ENCODE peak calls at places on chromosomes 16 and 17, in four cellular contexts. R is PC-3, C is breast epithelium, P is SK-N-SH. Y is an unnamed sample.
A peak's percentile ranks its signal among the peaks of the same experiment; 100 is the strongest.

GRCh38 chr17:50976951-50977472 is 110.9 kb upstream of the TOB1 start:
- DNase-seq in P (no peak), C (no peak), R (no peak), Y (no peak)

GRCh38 chr17:66459811-66460270 is 157.4 kb downstream of the PRKCA start:
- DNase-seq in P (no peak), R (peak; percentile 97), C (no peak), Y (peak; percentile 83)

GRCh38 chr16:75789237-75789636 is 62.9 kb upstream of the CPHXL start:
- DNase-seq in P (peak; percentile 58), C (no peak), R (peak; percentile 67), Y (peak; percentile 6)

GRCh38 chr16:24918641-24919040 is 72.9 kb downstream of the SLC5A11 start:
- DNase-seq in C (no peak), R (no peak), P (no peak), Y (no peak)

GRCh38 chr16:73126453-73126853 is 78.5 kb upstream of the ZFHX3 start:
- DNase-seq in R (no peak), C (no peak), P (no peak), Y (no peak)

GRCh38 chr16:73054732-73055481 is 7.0 kb upstream of the ZFHX3 start:
- DNase-seq in P (peak; percentile 45), C (no peak), R (peak; percentile 77), Y (peak; percentile 67)

GRCh38 chr17:348692-349425 is 3.7 kb downstream of the RPH3AL start:
- DNase-seq in P (no peak), R (no peak), C (peak; percentile 84), Y (no peak)

GRCh38 chr17:16023881-16024280 is 24.3 kb downstream of the TTC19 start:
- DNase-seq in R (no peak), P (no peak), C (no peak), Y (no peak)

GRCh38 chr16:89544713-89545043 is 15.8 kb upstream of the RPL13 start:
- DNase-seq in R (no peak), P (no peak), C (no peak), Y (no peak)

GRCh38 chr17:64531955-64532371 is 25.2 kb downstream of the CEP95 start:
- DNase-seq in R (peak; percentile 34), C (no peak), P (no peak), Y (no peak)

GRCh38 chr16:50067290-50067853 is 1.6 kb downstream of the HEATR3 start:
- DNase-seq in C (no peak), P (peak; percentile 53), R (peak; percentile 36), Y (peak; percentile 13)

GRCh38 chr17:4206945-4207344 is 56.8 kb downstream of the ANKFY1 start:
- DNase-seq in P (no peak), C (no peak), R (no peak), Y (no peak)

GRCh38 chr16:35411156-35411555 is 1951.7 kb downstream of the TP53TG3F start:
- DNase-seq in R (no peak), P (no peak), C (no peak), Y (no peak)

GRCh38 chr17:78862073-78863023 is 21.7 kb upstream of the USP36 start:
- DNase-seq in P (no peak), C (no peak), R (peak; percentile 98), Y (peak; percentile 66)

GRCh38 chr17:50620848-50621247 is 13.8 kb upstream of the ABCC3 start:
- DNase-seq in P (peak; percentile 74), R (no peak), C (no peak), Y (no peak)

GRCh38 chr17:48003686-48004120 is 32.8 kb downstream of the CDK5RAP3 start:
- DNase-seq in C (no peak), R (no peak), P (no peak), Y (no peak)

GRCh38 chr17:15332338-15332737 is 9.1 kb downstream of the TEKT3 start:
- DNase-seq in C (no peak), P (no peak), R (peak; percentile 57), Y (no peak)

GRCh38 chr17:75404739-75405364 is 626 bp downstream of the GRB2 start:
- DNase-seq in C (peak; percentile 55), P (peak; percentile 67), R (peak; percentile 43), Y (no peak)

GRCh38 chr16:48272837-48273421 is 25.6 kb upstream of the ABCC11 start:
- DNase-seq in R (no peak), P (no peak), C (no peak), Y (no peak)

GRCh38 chr16:84477661-84478060 is 26.8 kb downstream of the MEAK7 start:
- DNase-seq in P (no peak), R (no peak), C (no peak), Y (no peak)

GRCh38 chr16:12527077-12527476 is 276.6 kb downstream of the CPPED1 start:
- DNase-seq in C (no peak), P (no peak), R (no peak), Y (no peak)

GRCh38 chr17:11803635-11804034 is 193.6 kb downstream of the ZNF18 start:
- DNase-seq in R (no peak), C (no peak), P (no peak), Y (no peak)

GRCh38 chr17:74059471-74059870 is 144.0 kb upstream of the RPL38 start:
- DNase-seq in P (no peak), C (no peak), R (no peak), Y (no peak)

GRCh38 chr17:82243648-82244412 is 15.0 kb downstream of the SLC16A3 start:
- DNase-seq in R (peak; percentile 33), C (no peak), P (no peak), Y (no peak)

DNA sequence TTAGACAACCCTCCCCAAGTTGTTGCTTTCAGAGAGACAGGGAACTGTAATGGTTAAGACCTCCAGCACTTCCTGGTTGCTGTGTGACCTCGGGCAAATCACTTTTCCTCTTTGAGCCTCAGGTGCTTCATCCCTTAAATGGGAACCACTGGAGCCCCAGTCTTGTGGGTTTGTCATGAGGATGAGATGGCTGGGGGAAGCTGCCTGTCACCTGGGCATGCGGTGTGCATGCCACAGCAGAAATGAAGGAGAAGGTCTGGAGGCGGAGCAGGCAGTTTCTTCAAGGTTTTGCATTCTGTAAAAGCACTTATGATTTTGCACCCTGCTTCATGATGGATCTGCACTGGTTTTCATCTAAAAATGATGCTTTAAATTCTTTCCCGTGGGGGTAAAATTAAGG is 22.1 kb downstream of the NAGPA start:
- DNase-seq in R (no peak), P (no peak), C (no peak), Y (no peak)
- H3K27ac ChIP-seq in R (no peak overlapping the region), P (no peak overlapping the region), C (no peak overlapping the region), Y (no peak overlapping the region)

GRCh38 chr16:86344881-86345280 is 165.4 kb upstream of the FOXF1 start:
- DNase-seq in R (no peak), C (no peak), P (no peak), Y (no peak)
- H3K27me3 ChIP-seq in R (peaks cover 64% of the 10 kb centered on the region), C (no peaks in the 10 kb centered on the region), P (no peaks in the 10 kb centered on the region), Y (no peaks in the 10 kb centered on the region)

GRCh38 chr17:36937961-36938565 is 788 bp downstream of the LHX1 start:
- DNase-seq in C (no peak), R (no peak), P (peak; percentile 69), Y (no peak)

GRCh38 chr17:36936455-36936934 is 780 bp upstream of the LHX1 start:
- DNase-seq in C (no peak), R (no peak), P (peak; percentile 84), Y (no peak)

GRCh38 chr17:36935681-36936454 is 1.4 kb upstream of the LHX1 start:
- DNase-seq in P (peak; percentile 60), C (no peak), R (no peak), Y (no peak)

GRCh38 chr17:36938566-36939058 is 1.3 kb downstream of the LHX1 start:
- DNase-seq in P (no peak), C (no peak), R (no peak), Y (no peak)

DNA sequence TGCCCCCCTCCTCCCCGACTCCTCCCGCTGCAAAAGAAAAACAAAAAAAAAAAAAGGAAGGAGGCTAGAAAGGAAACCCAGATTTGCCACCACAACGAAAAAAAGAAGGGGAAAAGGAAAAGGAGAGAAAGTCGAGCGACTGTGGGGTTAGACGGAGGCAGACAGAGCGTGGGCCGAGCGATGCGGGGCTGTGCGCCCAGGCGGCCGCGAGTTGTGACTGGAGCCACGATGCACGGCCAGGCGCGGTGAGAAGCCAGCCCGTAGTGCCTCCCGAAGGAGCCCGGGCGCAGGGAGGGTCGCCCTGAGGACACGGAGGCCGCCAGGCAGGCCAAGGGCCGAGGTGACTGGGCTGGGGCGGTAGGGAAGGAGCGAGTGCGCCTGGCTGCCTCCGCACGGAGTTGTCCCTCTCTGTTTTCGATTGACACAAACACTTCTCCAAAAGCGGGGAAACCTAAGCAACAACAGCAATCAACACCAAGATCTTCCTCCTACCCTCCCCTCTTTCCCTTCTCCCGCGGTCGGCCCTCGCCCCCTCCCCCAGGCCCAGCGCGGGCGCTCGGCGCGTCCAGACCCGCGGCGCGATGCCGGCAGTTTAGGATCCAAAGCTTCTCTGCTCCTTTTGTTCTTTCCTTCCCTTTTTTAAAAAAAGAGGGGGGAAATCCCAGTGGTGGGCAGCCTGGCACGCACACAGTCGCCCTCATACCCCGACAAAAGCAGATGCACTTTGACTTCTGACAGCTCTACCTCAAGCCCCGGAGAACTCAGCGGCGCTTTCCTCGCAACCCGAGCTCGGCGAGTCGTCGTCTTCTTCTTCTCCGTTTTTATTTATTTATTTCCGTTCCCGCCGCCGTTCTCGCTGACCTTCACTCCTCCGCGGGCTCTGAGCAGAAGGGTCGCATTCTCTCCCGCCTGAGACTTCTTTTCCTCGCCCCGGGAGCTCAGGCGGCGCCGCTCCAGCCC is at the start of gene LHX1:
- DNase-seq in R (no peak), C (no peak), P (peak; percentile 65), Y (no peak)
- H3K4me1 ChIP-seq in R (peaks cover 4% of the 10 kb centered on the region), C (peaks cover 30% of the 10 kb centered on the region), P (peaks cover 29% of the 10 kb centered on the region), Y (no peaks in the 10 kb centered on the region)

DNA sequence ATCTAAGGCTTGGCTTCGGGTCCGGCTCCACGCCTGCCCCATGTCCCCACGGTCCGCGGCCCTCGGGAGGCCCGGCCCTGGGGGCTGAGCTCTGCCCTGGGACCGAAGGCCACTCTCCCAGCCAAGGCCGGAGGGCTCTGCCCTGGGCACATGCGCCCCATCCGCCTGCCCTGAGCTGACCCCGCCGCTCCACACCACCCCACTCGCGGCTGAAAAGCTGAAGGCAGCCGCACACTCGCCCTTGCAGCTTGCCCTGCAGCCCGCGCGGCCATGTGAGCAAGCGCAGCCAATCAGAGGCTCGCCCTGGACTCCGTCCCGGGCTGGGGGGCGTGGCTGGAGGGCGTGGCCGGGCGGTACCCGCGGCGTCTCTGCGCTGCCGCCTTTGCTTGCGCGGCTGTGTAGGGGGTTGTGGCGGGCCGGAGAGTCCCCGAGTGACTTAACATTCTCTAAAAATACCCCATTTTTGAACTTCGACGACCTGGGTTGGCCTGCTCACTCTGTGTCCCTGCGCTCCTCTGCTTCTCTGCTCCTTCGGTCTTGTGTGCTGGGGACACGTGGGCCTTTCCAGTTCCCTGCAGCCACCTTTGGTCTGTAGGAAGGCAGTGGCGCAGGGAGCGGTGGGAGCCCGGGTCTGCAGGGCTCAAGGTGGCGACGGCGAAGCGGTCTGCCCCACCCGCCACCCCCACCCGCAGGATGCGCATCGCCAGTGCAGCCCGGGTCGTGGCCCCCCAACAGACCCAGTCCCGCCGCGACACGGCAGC is 8.8 kb upstream of the MAP2K3 start:
- DNase-seq in R (peak; percentile 91), C (peak; percentile 90), P (peak; percentile 97), Y (no peak)
- H3K27ac ChIP-seq in R (no peak overlapping the region), C (peak overlapping the region; percentile 41), P (peak overlapping the region; percentile 36), Y (no peak overlapping the region)

GRCh38 chr16:86826931-86827330 is 248.6 kb downstream of the FOXL1 start:
- DNase-seq in C (no peak), P (no peak), R (no peak), Y (no peak)
- H3K27me3 ChIP-seq in C (no peaks in the 10 kb centered on the region), P (peaks cover 98% of the 10 kb centered on the region), R (no peaks in the 10 kb centered on the region), Y (peaks cover 29% of the 10 kb centered on the region)